ENCODE peak calls at places on chromosomes 4 and X, in ten cellular contexts. One of them, this sample, is unnamed.

GRCh38 chrX:53616921-53617320 is 69.6 kb downstream of the HUWE1 start:
- DNase-seq in adrenal gland: no peak
- DNase-seq in fibroblast of lung: no peak
- DNase-seq in uterus: no peak
- DNase-seq in ovary: no peak
- DNase-seq in mammary epithelial cell: no peak
- DNase-seq in DND-41: no peak
- DNase-seq in hepatocyte: no peak
- DNase-seq in IMR-90: no peak
- DNase-seq in BE2C: no peak
- DNase-seq in this sample: no peak

GRCh38 chr4:83342476-83342875 is 7.8 kb upstream of the HPSE start:
- DNase-seq in IMR-90: no peak
- DNase-seq in adrenal gland: no peak
- DNase-seq in hepatocyte: no peak
- DNase-seq in fibroblast of lung: no peak
- DNase-seq in BE2C: no peak
- DNase-seq in uterus: no peak
- DNase-seq in DND-41: no peak
- DNase-seq in mammary epithelial cell: no peak
- DNase-seq in ovary: no peak
- DNase-seq in this sample: no peak

GRCh38 chrX:108699368-108699767 is 37.0 kb downstream of the IRS4 start:
- DNase-seq in ovary: no peak
- DNase-seq in DND-41: no peak
- DNase-seq in IMR-90: peak; percentile 14
- DNase-seq in mammary epithelial cell: peak; percentile 19
- DNase-seq in hepatocyte: peak; percentile 30
- DNase-seq in fibroblast of lung: peak; percentile 12
- DNase-seq in adrenal gland: no peak
- DNase-seq in uterus: no peak
- DNase-seq in BE2C: no peak
- DNase-seq in this sample: no peak

GRCh38 chr4:4524364-4524763 is 17.5 kb downstream of the STX18 start:
- DNase-seq in mammary epithelial cell: no peak
- DNase-seq in fibroblast of lung: no peak
- DNase-seq in adrenal gland: no peak
- DNase-seq in IMR-90: peak; percentile 11
- DNase-seq in uterus: no peak
- DNase-seq in ovary: no peak
- DNase-seq in hepatocyte: no peak
- DNase-seq in BE2C: no peak
- DNase-seq in DND-41: peak; percentile 39
- DNase-seq in this sample: no peak

GRCh38 chr4:3285558-3286334 is 7.1 kb upstream of the RGS12 start:
- DNase-seq in mammary epithelial cell: peak; percentile 80
- DNase-seq in IMR-90: peak; percentile 32
- DNase-seq in BE2C: no peak
- DNase-seq in adrenal gland: peak; percentile 57
- DNase-seq in DND-41: no peak
- DNase-seq in hepatocyte: no peak
- DNase-seq in uterus: no peak
- DNase-seq in ovary: no peak
- DNase-seq in fibroblast of lung: peak; percentile 72
- DNase-seq in this sample: no peak

GRCh38 chrX:10288400-10288799 is 131.6 kb downstream of the CLCN4 start:
- DNase-seq in uterus: no peak
- DNase-seq in adrenal gland: no peak
- DNase-seq in ovary: no peak
- DNase-seq in mammary epithelial cell: no peak
- DNase-seq in hepatocyte: no peak
- DNase-seq in fibroblast of lung: peak; percentile 14
- DNase-seq in IMR-90: peak; percentile 13
- DNase-seq in DND-41: no peak
- DNase-seq in BE2C: no peak
- DNase-seq in this sample: no peak

GRCh38 chrX:48569958-48570357 is 4.3 kb upstream of the RBM3 start:
- DNase-seq in adrenal gland: no peak
- DNase-seq in mammary epithelial cell: peak; percentile 36
- DNase-seq in ovary: no peak
- DNase-seq in fibroblast of lung: peak; percentile 55
- DNase-seq in IMR-90: peak; percentile 53
- DNase-seq in uterus: no peak
- DNase-seq in hepatocyte: no peak
- DNase-seq in DND-41: no peak
- DNase-seq in BE2C: no peak
- DNase-seq in this sample: no peak

GRCh38 chr4:27910227-27910626 is 1049.6 kb downstream of the STIM2 start:
- DNase-seq in adrenal gland: no peak
- DNase-seq in DND-41: no peak
- DNase-seq in IMR-90: no peak
- DNase-seq in BE2C: no peak
- DNase-seq in ovary: no peak
- DNase-seq in hepatocyte: no peak
- DNase-seq in uterus: no peak
- DNase-seq in fibroblast of lung: no peak
- DNase-seq in mammary epithelial cell: no peak
- DNase-seq in this sample: no peak

GRCh38 chr4:59161249-59161648 is 2038.9 kb upstream of the ADGRL3 start:
- DNase-seq in BE2C: no peak
- DNase-seq in mammary epithelial cell: no peak
- DNase-seq in DND-41: no peak
- DNase-seq in ovary: no peak
- DNase-seq in uterus: no peak
- DNase-seq in hepatocyte: no peak
- DNase-seq in adrenal gland: no peak
- DNase-seq in fibroblast of lung: no peak
- DNase-seq in IMR-90: no peak
- DNase-seq in this sample: no peak

GRCh38 chr4:86218721-86219481 is 141.0 kb downstream of the MAPK10 start:
- DNase-seq in mammary epithelial cell: no peak
- DNase-seq in uterus: peak; percentile 24
- DNase-seq in hepatocyte: no peak
- DNase-seq in ovary: no peak
- DNase-seq in DND-41: no peak
- DNase-seq in IMR-90: peak; percentile 53
- DNase-seq in BE2C: peak; percentile 31
- DNase-seq in fibroblast of lung: peak; percentile 75
- DNase-seq in adrenal gland: no peak
- DNase-seq in this sample: no peak

GRCh38 chr4:23717528-23718248 is 172.2 kb downstream of the PPARGC1A start:
- DNase-seq in DND-41: no peak
- DNase-seq in uterus: no peak
- DNase-seq in hepatocyte: peak; percentile 18
- DNase-seq in BE2C: peak; percentile 46
- DNase-seq in ovary: no peak
- DNase-seq in adrenal gland: peak; percentile 53
- DNase-seq in IMR-90: peak; percentile 31
- DNase-seq in fibroblast of lung: peak; percentile 36
- DNase-seq in mammary epithelial cell: peak; percentile 1
- DNase-seq in this sample: no peak

GRCh38 chrX:538311-538710 is 92.3 kb upstream of the SHOX start:
- DNase-seq in adrenal gland: no peak
- DNase-seq in hepatocyte: no peak
- DNase-seq in mammary epithelial cell: no peak
- DNase-seq in fibroblast of lung: no peak
- DNase-seq in ovary: no peak
- DNase-seq in DND-41: no peak
- DNase-seq in BE2C: no peak
- DNase-seq in IMR-90: no peak
- DNase-seq in uterus: no peak
- DNase-seq in this sample: no peak

GRCh38 chr4:78014889-78015886 is 41.9 kb upstream of the FRAS1 start:
- DNase-seq in fibroblast of lung: no peak
- DNase-seq in hepatocyte: no peak
- DNase-seq in BE2C: no peak
- DNase-seq in IMR-90: no peak
- DNase-seq in mammary epithelial cell: no peak
- DNase-seq in uterus: no peak
- DNase-seq in ovary: no peak
- DNase-seq in DND-41: no peak
- DNase-seq in adrenal gland: no peak
- DNase-seq in this sample: no peak

GRCh38 chr4:117203231-117203630 is 117.9 kb upstream of the TRAM1L1 start:
- DNase-seq in ovary: no peak
- DNase-seq in uterus: no peak
- DNase-seq in mammary epithelial cell: no peak
- DNase-seq in fibroblast of lung: no peak
- DNase-seq in hepatocyte: no peak
- DNase-seq in DND-41: no peak
- DNase-seq in BE2C: no peak
- DNase-seq in IMR-90: no peak
- DNase-seq in adrenal gland: no peak
- DNase-seq in this sample: no peak

DNA sequence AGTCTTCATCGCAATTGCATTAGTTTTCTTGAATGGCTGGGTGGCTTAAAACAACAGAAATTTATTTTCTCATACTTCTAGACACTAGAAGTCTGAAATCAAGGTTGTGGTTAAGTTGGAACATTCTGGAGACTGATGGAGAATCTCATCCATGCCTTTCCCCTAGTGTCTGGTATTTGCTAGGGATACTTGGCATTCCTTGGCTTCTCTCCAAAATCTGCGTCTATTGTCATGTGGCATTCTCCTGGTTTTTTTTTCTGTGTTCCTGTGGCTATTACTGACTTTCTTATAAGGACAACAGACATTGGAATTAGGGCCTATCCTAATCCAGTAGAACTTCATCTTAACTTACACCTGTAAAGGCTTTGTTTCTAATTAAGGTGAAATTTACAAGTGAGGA is 272.8 kb upstream of the EPHA5 start:
- DNase-seq in BE2C: peak; percentile 22
- DNase-seq in adrenal gland: no peak
- DNase-seq in hepatocyte: peak; percentile 19
- DNase-seq in fibroblast of lung: peak; percentile 91
- DNase-seq in ovary: no peak
- DNase-seq in DND-41: no peak
- DNase-seq in IMR-90: no peak
- DNase-seq in uterus: no peak
- DNase-seq in mammary epithelial cell: peak; percentile 8
- DNase-seq in this sample: no peak
- TF ChIP-seq CTCF in BE2C: peak; percentile 28
- TF ChIP-seq CTCF in adrenal gland: no peak
- TF ChIP-seq CTCF in hepatocyte: no peak
- TF ChIP-seq CTCF in fibroblast of lung: no peak
- TF ChIP-seq CTCF in ovary: no peak
- TF ChIP-seq CTCF in DND-41: no peak
- TF ChIP-seq CTCF in IMR-90: no peak
- TF ChIP-seq CTCF in uterus: no peak
- TF ChIP-seq CTCF in mammary epithelial cell: peak; percentile 25
- TF ChIP-seq CTCF in this sample: no peak

GRCh38 chr4:74374561-74375327 is 9.8 kb downstream of the EREG start:
- DNase-seq in fibroblast of lung: peak; percentile 87
- DNase-seq in adrenal gland: no peak
- DNase-seq in mammary epithelial cell: peak; percentile 99
- DNase-seq in BE2C: no peak
- DNase-seq in DND-41: no peak
- DNase-seq in hepatocyte: no peak
- DNase-seq in ovary: no peak
- DNase-seq in IMR-90: peak; percentile 75
- DNase-seq in uterus: no peak
- DNase-seq in this sample: no peak
- H3K4me1 ChIP-seq in fibroblast of lung: no peaks in the 10 kb centered on the region
- H3K4me1 ChIP-seq in adrenal gland: no peaks in the 10 kb centered on the region
- H3K4me1 ChIP-seq in mammary epithelial cell: peaks cover 54% of the 10 kb centered on the region
- H3K4me1 ChIP-seq in BE2C: no peaks in the 10 kb centered on the region
- H3K4me1 ChIP-seq in DND-41: no peaks in the 10 kb centered on the region
- H3K4me1 ChIP-seq in hepatocyte: no peaks in the 10 kb centered on the region
- H3K4me1 ChIP-seq in ovary: no peaks in the 10 kb centered on the region
- H3K4me1 ChIP-seq in IMR-90: no peaks in the 10 kb centered on the region
- H3K4me1 ChIP-seq in uterus: no peaks in the 10 kb centered on the region
- H3K4me1 ChIP-seq in this sample: no peaks in the 10 kb centered on the region

DNA sequence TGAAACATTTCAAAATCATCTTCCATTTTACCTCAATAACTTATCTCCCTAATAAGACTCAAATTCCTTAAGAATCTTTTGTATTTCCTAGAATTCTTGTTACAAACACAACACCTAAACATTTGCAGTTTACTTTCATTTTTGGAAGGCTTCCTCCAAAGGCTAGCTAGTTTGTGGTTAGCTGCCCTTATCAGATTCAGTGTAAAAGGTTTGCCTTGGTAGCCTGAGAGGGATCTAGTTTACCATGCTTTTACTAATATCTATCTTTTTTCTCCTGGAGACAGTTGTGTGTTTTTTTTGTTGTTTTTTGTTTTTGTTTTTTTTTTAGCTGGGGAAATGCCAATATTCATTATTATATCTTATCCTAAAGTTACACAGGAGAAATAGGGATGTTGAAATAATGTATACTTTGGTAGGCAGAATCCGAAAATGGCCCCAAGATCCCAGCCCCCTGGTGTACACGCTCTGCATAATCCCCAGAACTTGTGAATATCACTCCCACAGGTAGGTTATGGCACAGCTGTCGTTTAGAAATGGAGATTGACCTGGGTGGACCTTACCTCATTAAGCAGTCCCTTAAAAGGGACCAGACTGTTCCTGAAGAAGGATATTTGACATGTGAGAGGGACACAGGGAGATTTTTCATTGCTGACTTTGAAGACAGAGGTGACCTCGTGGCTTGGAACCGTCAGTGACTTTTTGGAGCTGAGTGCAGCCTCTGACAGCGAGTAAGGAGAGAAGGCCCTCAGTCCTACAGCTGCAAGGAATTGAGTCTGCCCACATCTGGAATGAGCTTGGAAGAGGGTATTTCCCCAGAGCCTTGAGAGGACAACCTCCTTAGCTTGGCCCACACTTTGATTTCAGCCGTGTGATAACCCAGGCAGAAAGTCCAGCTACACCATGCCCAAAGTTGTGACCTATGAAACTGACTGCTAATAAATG is 33.4 kb downstream of the SEPTIN11 start:
- DNase-seq in adrenal gland: no peak
- DNase-seq in mammary epithelial cell: no peak
- DNase-seq in ovary: no peak
- DNase-seq in IMR-90: peak; percentile 54
- DNase-seq in uterus: no peak
- DNase-seq in BE2C: no peak
- DNase-seq in DND-41: no peak
- DNase-seq in fibroblast of lung: peak; percentile 64
- DNase-seq in hepatocyte: no peak
- DNase-seq in this sample: no peak
- TF ChIP-seq CTCF in adrenal gland: no peak
- TF ChIP-seq CTCF in mammary epithelial cell: no peak
- TF ChIP-seq CTCF in ovary: no peak
- TF ChIP-seq CTCF in IMR-90: peak; percentile 18
- TF ChIP-seq CTCF in uterus: no peak
- TF ChIP-seq CTCF in BE2C: peak; percentile 35
- TF ChIP-seq CTCF in DND-41: no peak
- TF ChIP-seq CTCF in fibroblast of lung: no peak
- TF ChIP-seq CTCF in hepatocyte: no peak
- TF ChIP-seq CTCF in this sample: no peak

DNA sequence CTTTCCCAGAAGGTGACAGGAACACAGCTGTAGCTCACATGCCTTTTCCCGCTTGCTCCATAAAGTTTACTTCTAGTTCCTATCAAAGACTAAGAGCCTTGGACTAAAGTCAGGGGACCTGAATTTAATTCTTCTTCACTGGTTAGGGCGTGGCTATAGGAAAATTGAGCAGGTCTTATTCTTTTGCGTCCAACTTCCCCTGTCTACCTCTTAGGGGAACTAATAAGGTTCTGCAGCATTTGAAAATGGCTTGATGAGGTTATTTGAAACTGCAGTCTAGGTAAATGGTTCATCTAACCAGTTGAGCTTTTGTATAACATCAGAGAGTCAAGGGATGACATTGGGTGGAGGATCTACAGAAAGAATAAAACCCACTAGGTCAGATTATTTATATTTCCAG is 2.6 kb downstream of the ARHGAP10 start:
- DNase-seq in DND-41: no peak
- DNase-seq in uterus: no peak
- DNase-seq in BE2C: no peak
- DNase-seq in hepatocyte: no peak
- DNase-seq in IMR-90: no peak
- DNase-seq in ovary: no peak
- DNase-seq in adrenal gland: no peak
- DNase-seq in mammary epithelial cell: no peak
- DNase-seq in fibroblast of lung: no peak
- DNase-seq in this sample: no peak
- H3K4me1 ChIP-seq in DND-41: peaks cover 18% of the 10 kb centered on the region
- H3K4me1 ChIP-seq in uterus: no peaks in the 10 kb centered on the region
- H3K4me1 ChIP-seq in BE2C: no peaks in the 10 kb centered on the region
- H3K4me1 ChIP-seq in hepatocyte: peaks cover 35% of the 10 kb centered on the region
- H3K4me1 ChIP-seq in IMR-90: peaks cover 16% of the 10 kb centered on the region
- H3K4me1 ChIP-seq in ovary: peaks cover 15% of the 10 kb centered on the region
- H3K4me1 ChIP-seq in adrenal gland: peaks cover 42% of the 10 kb centered on the region
- H3K4me1 ChIP-seq in mammary epithelial cell: peaks cover 39% of the 10 kb centered on the region
- H3K4me1 ChIP-seq in fibroblast of lung: peaks cover 16% of the 10 kb centered on the region
- H3K4me1 ChIP-seq in this sample: peaks cover 5% of the 10 kb centered on the region

This sample was measured in pancreas.